ENCODE peak calls at places on chromosomes 5 and 9, in four cellular contexts. One of them, this sample, is unnamed. For H3K4me1, the result is how much of the 10 kb centered on the place peaks cover.

GRCh38 chr5:72486371-72486770 is 20.8 kb downstream of the ZNF366 start:
- DNase-seq in neuronal stem cell: no peak
- DNase-seq in H9: no peak
- DNase-seq in IMR-90: peak
- DNase-seq in this sample: no peak

GRCh38 chr9:17003576-17004240 is 131.1 kb upstream of the CNTLN start:
- DNase-seq in neuronal stem cell: no peak
- DNase-seq in H9: no peak
- DNase-seq in IMR-90: peak
- DNase-seq in this sample: no peak

GRCh38 chr9:80440724-80441123 is 869.0 kb downstream of the TLE4 start:
- DNase-seq in neuronal stem cell: no peak
- DNase-seq in H9: no peak
- DNase-seq in IMR-90: no peak
- DNase-seq in this sample: peak

GRCh38 chr9:82883436-82883835 is 179.5 kb downstream of the RASEF start:
- DNase-seq in neuronal stem cell: no peak
- DNase-seq in H9: peak
- DNase-seq in IMR-90: no peak
- DNase-seq in this sample: peak

GRCh38 chr9:117771162-117771561 is 67.0 kb downstream of the TLR4 start:
- DNase-seq in neuronal stem cell: no peak
- DNase-seq in H9: no peak
- DNase-seq in IMR-90: no peak
- DNase-seq in this sample: no peak

GRCh38 chr9:110599468-110599867 is 19.9 kb upstream of the SVEP1 start:
- DNase-seq in neuronal stem cell: no peak
- DNase-seq in H9: peak
- DNase-seq in IMR-90: peak
- DNase-seq in this sample: peak

GRCh38 chr9:16535555-16535954 is 334.9 kb downstream of the BNC2 start:
- DNase-seq in neuronal stem cell: no peak
- DNase-seq in H9: no peak
- DNase-seq in IMR-90: no peak
- DNase-seq in this sample: no peak

GRCh38 chr5:159735749-159736660 is 180.3 kb upstream of the ADRA1B start:
- DNase-seq in neuronal stem cell: no peak
- DNase-seq in H9: no peak
- DNase-seq in IMR-90: no peak
- DNase-seq in this sample: no peak

GRCh38 chr9:3526166-3526902 is 533 bp upstream of the RFX3 start:
- DNase-seq in neuronal stem cell: peak
- DNase-seq in H9: peak
- DNase-seq in IMR-90: peak
- DNase-seq in this sample: peak

GRCh38 chr5:159581502-159582249 is 251.4 kb upstream of the IL12B start:
- DNase-seq in neuronal stem cell: no peak
- DNase-seq in H9: no peak
- DNase-seq in IMR-90: peak
- DNase-seq in this sample: peak

GRCh38 chr5:166363071-166363470 is 1928.4 kb upstream of the WWC1 start:
- DNase-seq in neuronal stem cell: no peak
- DNase-seq in H9: no peak
- DNase-seq in IMR-90: no peak
- DNase-seq in this sample: no peak

GRCh38 chr9:93090091-93090655 is 5.8 kb upstream of the CARD19 start:
- DNase-seq in neuronal stem cell: no peak
- DNase-seq in H9: no peak
- DNase-seq in IMR-90: no peak
- DNase-seq in this sample: no peak

GRCh38 chr9:136055715-136056545 is 39.2 kb downstream of the NACC2 start:
- DNase-seq in neuronal stem cell: no peak
- DNase-seq in H9: peak
- DNase-seq in IMR-90: no peak
- DNase-seq in this sample: peak

GRCh38 chr9:127897194-127897692 is 2.2 kb downstream of the ST6GALNAC6 start:
- DNase-seq in neuronal stem cell: peak
- DNase-seq in H9: peak
- DNase-seq in IMR-90: peak
- DNase-seq in this sample: peak

GRCh38 chr5:28779161-28779754 is 1740.9 kb upstream of the CDH9 start:
- DNase-seq in neuronal stem cell: no peak
- DNase-seq in H9: no peak
- DNase-seq in IMR-90: no peak
- DNase-seq in this sample: peak

GRCh38 chr5:78835176-78835575 is 149.9 kb downstream of the ARSB start:
- DNase-seq in neuronal stem cell: no peak
- DNase-seq in H9: no peak
- DNase-seq in IMR-90: no peak
- DNase-seq in this sample: no peak

GRCh38 chr5:44048268-44048984 is 340.8 kb downstream of the FGF10 start:
- DNase-seq in neuronal stem cell: no peak
- DNase-seq in H9: no peak
- DNase-seq in IMR-90: no peak
- DNase-seq in this sample: no peak

GRCh38 chr9:85973238-85973637 is 32.3 kb downstream of the NAA35 start:
- DNase-seq in neuronal stem cell: no peak
- DNase-seq in H9: no peak
- DNase-seq in IMR-90: no peak
- DNase-seq in this sample: no peak

GRCh38 chr9:132670816-132671371 is 630 bp downstream of the GTF3C4 start:
- DNase-seq in neuronal stem cell: peak
- DNase-seq in H9: peak
- DNase-seq in IMR-90: peak
- DNase-seq in this sample: peak

GRCh38 chr9:31715250-31715649 is 669.2 kb upstream of the ACO1 start:
- DNase-seq in neuronal stem cell: no peak
- DNase-seq in H9: no peak
- DNase-seq in IMR-90: no peak
- DNase-seq in this sample: no peak

GRCh38 chr5:72499730-72500129 is 7.5 kb downstream of the ZNF366 start:
- DNase-seq in neuronal stem cell: no peak
- DNase-seq in H9: no peak
- DNase-seq in IMR-90: no peak
- DNase-seq in this sample: no peak

GRCh38 chr5:96259211-96259772 is 173.8 kb downstream of the PCSK1 start:
- DNase-seq in neuronal stem cell: no peak
- DNase-seq in H9: no peak
- DNase-seq in IMR-90: peak
- DNase-seq in this sample: peak

GRCh38 chr9:134550584-134550983 is 91.0 kb upstream of the COL5A1 start:
- DNase-seq in neuronal stem cell: no peak
- DNase-seq in H9: no peak
- DNase-seq in IMR-90: no peak
- DNase-seq in this sample: peak

GRCh38 chr5:15285901-15286583 is 213.9 kb upstream of the FBXL7 start:
- DNase-seq in neuronal stem cell: no peak
- DNase-seq in H9: no peak
- DNase-seq in IMR-90: peak
- DNase-seq in this sample: no peak

GRCh38 chr5:28576022-28576421 is 1537.6 kb upstream of the CDH9 start:
- DNase-seq in neuronal stem cell: no peak
- DNase-seq in H9: no peak
- DNase-seq in IMR-90: no peak
- DNase-seq in this sample: peak

GRCh38 chr9:73137286-73137899 is 14.3 kb upstream of the ANXA1 start:
- DNase-seq in neuronal stem cell: no peak
- DNase-seq in H9: no peak
- DNase-seq in IMR-90: no peak
- DNase-seq in this sample: no peak

GRCh38 chr5:124162782-124163532 is 583.5 kb downstream of the ZNF608 start:
- DNase-seq in neuronal stem cell: no peak
- DNase-seq in H9: no peak
- DNase-seq in IMR-90: peak
- DNase-seq in this sample: no peak

GRCh38 chr9:8437259-8437658 is 637.7 kb upstream of the DMAC1 start:
- DNase-seq in neuronal stem cell: no peak
- DNase-seq in H9: no peak
- DNase-seq in IMR-90: no peak
- DNase-seq in this sample: no peak

GRCh38 chr5:91477408-91477807 is 94.3 kb upstream of the ARRDC3 start:
- DNase-seq in neuronal stem cell: no peak
- DNase-seq in H9: no peak
- DNase-seq in IMR-90: no peak
- DNase-seq in this sample: no peak

GRCh38 chr5:108382784-108383358 is 973 bp upstream of the FBXL17 start:
- DNase-seq in neuronal stem cell: peak
- DNase-seq in H9: no peak
- DNase-seq in IMR-90: peak
- DNase-seq in this sample: peak

GRCh38 chr9:130191749-130192120 is 19.5 kb downstream of the NCS1 start:
- DNase-seq in neuronal stem cell: no peak
- DNase-seq in H9: no peak
- DNase-seq in IMR-90: no peak
- DNase-seq in this sample: no peak
- H3K4me1 ChIP-seq in neuronal stem cell: under half
- H3K4me1 ChIP-seq in H9: under half
- H3K4me1 ChIP-seq in IMR-90: under half
- H3K4me1 ChIP-seq in this sample: under half

GRCh38 chr5:5079871-5080270 is 60.3 kb upstream of the ADAMTS16 start:
- DNase-seq in neuronal stem cell: no peak
- DNase-seq in H9: no peak
- DNase-seq in IMR-90: no peak
- DNase-seq in this sample: no peak
- H3K4ac ChIP-seq in neuronal stem cell: no peak
- H3K4ac ChIP-seq in H9: no peak
- H3K4ac ChIP-seq in IMR-90: no peak
- H3K4ac ChIP-seq in this sample: no peak

DNA sequence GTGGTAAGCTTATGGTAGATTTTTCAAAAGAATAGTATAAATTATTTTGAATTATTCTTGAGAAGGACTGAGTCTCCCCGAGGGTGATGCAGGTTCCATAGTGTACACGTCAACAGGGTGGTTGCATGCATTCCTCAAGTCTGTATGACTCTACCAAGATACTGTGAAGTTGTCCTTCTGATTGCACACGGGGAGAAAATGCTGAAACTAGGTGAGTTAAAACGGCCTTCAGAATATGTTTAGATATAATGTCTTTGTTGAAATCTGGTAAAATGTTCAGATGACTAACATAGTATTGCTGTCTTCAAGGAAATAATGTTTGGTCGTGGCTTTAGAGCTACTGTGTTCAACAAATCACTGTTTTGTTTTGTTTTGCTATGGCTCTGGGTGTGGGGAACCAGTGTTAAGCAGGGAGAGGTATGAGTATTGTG is 22.4 kb upstream of the TNFAIP8 start:
- DNase-seq in neuronal stem cell: no peak
- DNase-seq in H9: no peak
- DNase-seq in IMR-90: peak
- DNase-seq in this sample: no peak
- H3K27ac ChIP-seq in neuronal stem cell: no peak
- H3K27ac ChIP-seq in H9: no peak
- H3K27ac ChIP-seq in IMR-90: no peak
- H3K27ac ChIP-seq in this sample: no peak

GRCh38 chr5:172872997-172873491 is 39.0 kb downstream of the ERGIC1 start:
- DNase-seq in neuronal stem cell: no peak
- DNase-seq in H9: no peak
- DNase-seq in IMR-90: peak
- DNase-seq in this sample: no peak
- H3K4me1 ChIP-seq in neuronal stem cell: half or more
- H3K4me1 ChIP-seq in H9: under half
- H3K4me1 ChIP-seq in IMR-90: under half
- H3K4me1 ChIP-seq in this sample: under half

DNA sequence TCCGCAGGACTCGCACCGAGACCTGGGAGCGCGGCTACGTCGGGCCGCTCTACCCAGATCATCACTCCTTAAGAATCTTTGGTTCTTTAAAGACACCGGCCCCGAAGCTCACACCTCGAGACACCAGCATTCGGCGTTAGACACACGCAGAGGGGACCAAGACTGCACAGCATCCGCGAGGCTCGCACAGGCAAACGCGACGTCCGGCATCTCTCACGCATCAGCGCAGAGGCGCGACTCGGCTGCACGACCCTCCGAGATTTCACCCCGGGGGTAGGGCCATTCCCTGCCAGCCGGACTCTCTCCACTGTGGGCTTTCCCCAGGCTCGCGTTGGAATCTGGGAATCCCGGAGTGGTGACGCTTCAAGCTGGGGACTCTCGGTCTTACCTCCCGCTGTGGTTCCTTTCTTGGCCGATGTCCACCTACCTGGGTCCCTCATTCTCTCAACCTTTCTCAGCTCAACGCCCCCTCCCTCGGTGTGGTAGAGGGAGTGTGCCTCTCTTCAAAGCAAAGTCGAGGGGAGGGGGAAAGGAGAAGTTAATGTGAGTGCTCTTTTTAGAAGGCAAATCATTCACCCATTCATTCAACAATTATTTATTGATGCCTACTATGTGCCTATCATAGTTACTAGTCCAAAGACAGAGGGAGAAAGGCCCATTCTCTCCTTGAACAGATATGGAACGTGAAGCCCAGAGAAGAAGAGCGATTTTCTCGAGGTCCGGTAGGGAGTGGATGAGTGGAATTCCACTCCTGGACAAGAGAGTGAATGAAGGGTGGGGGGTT is 1.3 kb upstream of the HAND1 start:
- DNase-seq in neuronal stem cell: no peak
- DNase-seq in H9: peak
- DNase-seq in IMR-90: no peak
- DNase-seq in this sample: peak
- H3K4ac ChIP-seq in neuronal stem cell: no peak
- H3K4ac ChIP-seq in H9: no peak
- H3K4ac ChIP-seq in IMR-90: no peak
- H3K4ac ChIP-seq in this sample: peak

GRCh38 chr5:145922059-145922458 is 14.3 kb upstream of the SH3RF2 start:
- DNase-seq in neuronal stem cell: no peak
- DNase-seq in H9: no peak
- DNase-seq in IMR-90: no peak
- DNase-seq in this sample: no peak

GRCh38 chr5:145920542-145921210 is 15.7 kb upstream of the SH3RF2 start:
- DNase-seq in neuronal stem cell: no peak
- DNase-seq in H9: no peak
- DNase-seq in IMR-90: no peak
- DNase-seq in this sample: no peak

GRCh38 chr5:145919413-145919812 is 17.0 kb upstream of the SH3RF2 start:
- DNase-seq in neuronal stem cell: no peak
- DNase-seq in H9: no peak
- DNase-seq in IMR-90: no peak
- DNase-seq in this sample: no peak

GRCh38 chr5:145923405-145923804 is 13.0 kb upstream of the SH3RF2 start:
- DNase-seq in neuronal stem cell: no peak
- DNase-seq in H9: no peak
- DNase-seq in IMR-90: no peak
- DNase-seq in this sample: no peak

GRCh38 chr5:145921211-145921610 is 15.2 kb upstream of the SH3RF2 start:
- DNase-seq in neuronal stem cell: no peak
- DNase-seq in H9: no peak
- DNase-seq in IMR-90: peak
- DNase-seq in this sample: no peak
- H3K27ac ChIP-seq in neuronal stem cell: no peak
- H3K27ac ChIP-seq in H9: no peak
- H3K27ac ChIP-seq in IMR-90: no peak
- H3K27ac ChIP-seq in this sample: no peak